ENCODE peak calls at places on chromosomes 12 and 14, in ten cellular contexts. L, Y, I, G, R, M, U, E, H and J are unnamed samples.

GRCh38 chr14:77763316-77763715 is 2.4 kb upstream of the SNW1 start:
- DNase-seq in L (no peak), G (no peak), I (no peak), R (no peak), U (no peak), H (no peak), E (peak), M (no peak), Y (no peak), J (no peak)

GRCh38 chr12:25583545-25583944 is 30.5 kb upstream of the LMNTD1 start:
- DNase-seq in R (peak), U (no peak), I (no peak), L (no peak), H (no peak), M (peak), G (peak), Y (peak), E (peak), J (no peak)

GRCh38 chr12:97805086-97805485 is 342.5 kb downstream of the RMST start:
- DNase-seq in G (no peak), L (no peak), U (no peak), E (peak), R (no peak), I (no peak), M (no peak), H (no peak), Y (no peak), J (no peak)

GRCh38 chr14:64728856-64729255 is 24.6 kb downstream of the PLEKHG3 start:
- DNase-seq in R (no peak), M (no peak), E (no peak), H (no peak), Y (no peak), U (peak), G (no peak), L (no peak), I (peak), J (no peak)

GRCh38 chr12:97960741-97961608 is 498.4 kb downstream of the RMST start:
- DNase-seq in R (peak), M (peak), G (peak), U (no peak), I (no peak), E (peak), H (no peak), Y (no peak), L (peak), J (no peak)

GRCh38 chr12:27237790-27238771 is 6.0 kb upstream of the STK38L start:
- DNase-seq in L (no peak), U (no peak), G (no peak), H (no peak), M (no peak), I (no peak), E (no peak), R (no peak), Y (no peak), J (no peak)

GRCh38 chr12:40770781-40771180 is 78.5 kb downstream of the CNTN1 start:
- DNase-seq in I (no peak), U (no peak), R (no peak), G (no peak), M (no peak), E (no peak), H (no peak), L (no peak), Y (no peak), J (no peak)

GRCh38 chr12:47939009-47939601 is 24.3 kb upstream of the TMEM106C start:
- DNase-seq in Y (no peak), I (peak), H (no peak), G (no peak), M (peak), U (peak), R (no peak), L (no peak), E (no peak), J (no peak)

GRCh38 chr12:47686645-47687240 is 19.1 kb downstream of the RPAP3 start:
- DNase-seq in H (no peak), G (peak), U (no peak), L (peak), R (peak), Y (no peak), M (peak), I (no peak), E (peak), J (peak)

GRCh38 chr12:18935371-18935965 is 194.1 kb upstream of the PLEKHA5 start:
- DNase-seq in E (peak), H (no peak), L (no peak), R (no peak), G (no peak), M (no peak), Y (no peak), U (no peak), I (no peak), J (no peak)

GRCh38 chr14:63470877-63471565 is 72.2 kb downstream of the PPP2R5E start:
- DNase-seq in U (no peak), L (peak), M (no peak), Y (no peak), G (peak), I (no peak), H (no peak), E (no peak), R (peak), J (peak)

GRCh38 chr14:96393292-96393691 is 1.4 kb downstream of the AK7 start:
- DNase-seq in R (no peak), I (no peak), G (no peak), U (no peak), M (no peak), Y (no peak), L (no peak), E (no peak), H (no peak), J (no peak)

GRCh38 chr14:89792489-89793366 is 161.8 kb downstream of the EFCAB11 start:
- DNase-seq in H (no peak), G (peak), U (no peak), I (no peak), R (no peak), E (no peak), M (no peak), L (no peak), Y (peak), J (no peak)

GRCh38 chr14:21070610-21071224 is 613 bp downstream of the ARHGEF40 start:
- DNase-seq in I (no peak), Y (peak), M (peak), U (peak), L (peak), E (peak), R (peak), G (peak), H (peak), J (no peak)

GRCh38 chr12:129184066-129184695 is 330.9 kb downstream of the GLT1D1 start:
- DNase-seq in Y (no peak), I (no peak), G (no peak), L (no peak), R (no peak), U (no peak), E (no peak), H (no peak), M (no peak), J (no peak)

GRCh38 chr14:50790568-50790967 is 40.4 kb downstream of the NIN start:
- DNase-seq in H (no peak), U (no peak), G (no peak), E (no peak), R (no peak), L (no peak), Y (no peak), I (no peak), M (no peak), J (no peak)

GRCh38 chr12:119179335-119180021 is 747 bp downstream of the HSPB8 start:
- DNase-seq in H (peak), M (peak), U (no peak), Y (no peak), I (no peak), E (peak), R (peak), G (peak), L (peak), J (no peak)

GRCh38 chr14:32710351-32711102 is 228.2 kb upstream of the NPAS3 start:
- DNase-seq in L (peak), U (no peak), H (no peak), G (peak), R (no peak), I (no peak), Y (no peak), E (peak), M (no peak), J (no peak)

GRCh38 chr12:53267309-53268008 is 640 bp upstream of the ESPL1 start:
- DNase-seq in M (no peak), U (no peak), H (no peak), R (no peak), I (no peak), G (no peak), E (no peak), Y (no peak), L (no peak), J (no peak)

GRCh38 chr14:102212845-102213244 is 73.1 kb downstream of the WDR20 start:
- DNase-seq in L (no peak), H (no peak), G (no peak), I (peak), R (no peak), U (peak), M (no peak), Y (no peak), E (no peak), J (no peak)

DNA sequence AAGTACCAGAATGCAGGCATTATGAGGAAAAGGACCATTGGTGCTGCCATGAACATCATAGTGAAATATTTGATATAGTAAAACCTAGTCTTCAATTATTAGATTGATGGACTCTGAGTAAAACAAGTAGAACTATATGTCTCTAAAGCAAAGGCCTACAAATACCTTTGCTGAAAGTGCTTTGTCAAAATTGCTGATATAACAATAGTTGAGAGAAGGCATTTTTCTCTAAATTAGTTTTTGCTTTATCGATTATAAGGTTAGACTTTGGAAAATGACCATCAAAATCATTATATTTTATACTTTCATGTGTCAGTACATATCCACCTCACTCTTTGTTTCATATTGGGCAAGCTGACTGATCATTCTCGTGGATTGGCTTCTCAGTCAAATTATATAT is 836.0 kb upstream of the FBXO33 start:
- DNase-seq in R (no peak), I (no peak), G (no peak), E (no peak), M (no peak), L (no peak), H (no peak), U (no peak), Y (no peak), J (no peak)
- TF ChIP-seq CTCF in R (no peak), I (no peak), G (no peak), E (no peak), M (no peak), L (no peak), H (no peak), U (no peak), Y (no peak), J (no peak)

DNA sequence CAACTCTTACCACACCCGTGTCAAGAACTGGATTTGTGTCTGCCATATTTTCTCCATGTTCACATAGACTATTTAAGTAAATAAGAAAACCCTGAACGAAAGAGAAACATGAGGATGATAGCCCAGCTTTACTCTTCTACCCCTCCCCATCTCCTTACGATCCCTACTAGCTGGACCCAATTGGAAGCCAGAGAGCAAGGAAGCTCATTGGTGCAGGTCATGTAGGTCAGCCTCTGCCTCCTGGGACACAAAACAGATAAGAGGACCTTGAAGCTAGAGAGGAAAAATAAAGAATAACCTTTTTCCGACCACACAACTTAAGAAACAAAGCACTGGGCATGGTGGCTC is 124.6 kb upstream of the ATF7IP start:
- DNase-seq in H (no peak), R (no peak), M (no peak), I (no peak), E (no peak), G (no peak), Y (no peak), U (no peak), L (no peak), J (no peak)
- H3K4me3 ChIP-seq in H (no peak), R (no peak), M (no peak), I (no peak), E (no peak), G (no peak), Y (no peak), U (no peak), L (no peak), J (no peak)

GRCh38 chr12:103301642-103302620 is 193.8 kb downstream of the C12orf42 start:
- DNase-seq in E (peak), G (no peak), Y (no peak), M (peak), H (no peak), L (no peak), U (no peak), I (no peak), R (peak), J (no peak)
- TF ChIP-seq CTCF in E (no peak), G (no peak), Y (no peak), M (no peak), H (no peak), L (no peak), U (no peak), I (no peak), R (no peak), J (no peak)

GRCh38 chr12:6362383-6362782 is 13.0 kb downstream of the SCNN1A start:
- DNase-seq in Y (no peak), I (no peak), L (no peak), U (peak), H (no peak), G (no peak), M (no peak), E (no peak), R (no peak), J (no peak)

GRCh38 chr12:6363010-6363329 is 12.4 kb downstream of the SCNN1A start:
- DNase-seq in U (no peak), Y (no peak), I (no peak), R (no peak), M (no peak), G (no peak), L (no peak), H (no peak), E (no peak), J (no peak)

GRCh38 chr12:6361834-6362233 is 13.5 kb downstream of the SCNN1A start:
- DNase-seq in G (peak), E (no peak), I (peak), R (no peak), L (peak), Y (peak), H (peak), U (peak), M (no peak), J (no peak)

GRCh38 chr12:6363330-6364036 is 11.9 kb downstream of the SCNN1A start:
- DNase-seq in H (peak), L (peak), E (peak), U (peak), G (peak), Y (peak), M (peak), I (no peak), R (peak), J (no peak)

GRCh38 chr12:6364037-6364360 is 11.4 kb downstream of the SCNN1A start:
- DNase-seq in E (no peak), I (no peak), H (peak), G (no peak), R (no peak), M (no peak), L (no peak), Y (no peak), U (no peak), J (no peak)
- H3K4me3 ChIP-seq in E (peak), I (peak), H (peak), G (peak), R (peak), M (peak), L (no peak), Y (peak), U (peak), J (peak)

DNA sequence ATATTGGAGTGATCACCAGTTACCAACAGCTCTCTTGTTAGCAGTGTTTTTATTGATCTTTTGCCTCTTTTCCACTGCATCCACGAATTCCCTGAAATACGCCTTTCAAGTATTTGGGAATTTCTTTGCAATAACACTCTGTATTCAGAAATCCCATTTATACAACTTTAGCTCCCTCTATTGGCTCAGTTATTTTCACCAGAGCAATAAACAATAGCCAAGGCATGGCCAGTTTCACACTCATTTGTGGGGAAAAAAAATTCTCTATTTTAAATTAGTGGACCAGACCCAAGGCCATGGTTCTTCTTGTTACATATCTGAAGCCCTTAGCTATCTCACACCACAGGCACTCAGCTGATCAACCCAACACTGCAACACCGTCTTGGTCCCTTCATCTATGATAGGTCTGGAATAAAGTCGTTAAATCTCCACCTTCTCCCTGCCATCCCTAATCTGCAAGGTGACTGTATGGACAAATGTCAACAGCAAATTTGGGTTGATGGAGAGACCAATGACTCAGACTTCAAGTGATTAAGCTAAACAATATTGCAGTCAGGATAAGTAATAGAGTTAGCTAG is 92.4 kb upstream of the TMEM260 start:
- DNase-seq in R (peak), G (peak), L (peak), H (no peak), I (no peak), U (no peak), Y (no peak), M (no peak), E (peak), J (no peak)
- TF ChIP-seq CTCF in R (peak), G (peak), L (peak), H (peak), I (peak), U (peak), Y (peak), M (no peak), E (peak), J (peak)

GRCh38 chr12:49188205-49188915 is 520 bp downstream of the TUBA1A start:
- DNase-seq in G (peak), L (no peak), I (peak), U (peak), Y (peak), M (peak), E (peak), R (peak), H (peak), J (peak)

GRCh38 chr12:49187184-49187583 is 1.7 kb downstream of the TUBA1A start:
- DNase-seq in L (peak), Y (peak), E (peak), H (peak), U (no peak), M (peak), R (peak), G (peak), I (no peak), J (peak)

GRCh38 chr12:49190317-49190716 is 1.4 kb upstream of the TUBA1A start:
- DNase-seq in U (no peak), H (no peak), L (no peak), E (peak), G (no peak), R (no peak), M (no peak), Y (no peak), I (no peak), J (no peak)

GRCh38 chr12:49188916-49189367 is at the start of gene TUBA1A:
- DNase-seq in L (peak), U (peak), M (peak), Y (peak), H (peak), R (peak), I (peak), G (peak), E (peak), J (peak)

DNA sequence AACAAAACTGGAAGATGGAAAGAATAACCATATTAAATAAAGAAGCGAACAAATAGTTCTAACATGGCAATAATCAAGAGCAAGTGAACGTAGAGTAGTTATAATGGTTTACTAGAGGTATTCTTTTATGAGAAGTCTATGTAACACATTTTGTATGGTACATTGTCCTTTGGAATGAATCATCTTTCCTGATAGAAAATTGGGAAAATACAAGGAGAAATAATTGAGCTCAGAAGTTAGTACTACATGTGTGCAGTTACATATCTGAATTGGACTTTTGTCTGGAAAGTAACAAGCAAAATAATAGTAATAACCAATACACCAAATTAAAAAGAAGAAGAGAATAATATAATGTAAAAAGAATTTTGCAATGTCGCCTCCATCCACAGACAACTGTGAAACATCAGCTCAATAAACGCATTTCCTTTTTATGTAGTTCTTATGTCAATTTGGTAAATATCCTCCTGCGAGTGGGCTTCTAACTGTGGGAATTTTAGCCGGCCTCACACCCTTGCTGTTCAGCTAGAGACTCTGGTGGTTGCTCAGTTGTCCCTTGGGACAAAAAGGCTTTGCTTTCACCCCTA is 943 bp upstream of the TUBA1A start:
- DNase-seq in G (no peak), E (no peak), I (no peak), M (no peak), L (peak), H (no peak), U (no peak), R (no peak), Y (no peak), J (no peak)
- H3K4me3 ChIP-seq in G (peak), E (peak), I (no peak), M (no peak), L (peak), H (peak), U (no peak), R (no peak), Y (peak), J (peak)